ENCODE peak calls at places on chromosomes 2 and 18, in eight cellular contexts. P is mesendoderm, Z is breast epithelium, D is neural progenitor cell, Q is transverse colon, B is IMR-90, I is tibial artery, N is fibroblast of lung. K is an unnamed sample.

GRCh38 chr2:234500394-234501006 is 3.6 kb upstream of the ARL4C start:
- DNase-seq in N (peak; percentile 63), I (no peak), P (peak; percentile 72), B (peak; percentile 65), Q (peak; percentile 66), D (peak; percentile 53), Z (peak; percentile 43), K (peak; percentile 58)

GRCh38 chr18:74654637-74655036 is 57.0 kb downstream of the ZNF407 start:
- DNase-seq in B (peak; percentile 66), I (no peak), N (peak; percentile 33), D (no peak), Q (no peak), P (no peak), Z (no peak), K (no peak)

GRCh38 chr2:179377296-179377695 is 112.7 kb upstream of the SESTD1 start:
- DNase-seq in D (no peak), P (no peak), Z (no peak), B (peak; percentile 11), N (peak; percentile 47), I (no peak), Q (no peak), K (no peak)

GRCh38 chr18:26157326-26157725 is 23.7 kb downstream of the PSMA8 start:
- DNase-seq in D (no peak), P (peak; percentile 79), I (no peak), B (no peak), N (no peak), Z (no peak), Q (no peak), K (no peak)

GRCh38 chr18:29501952-29502351 is 1325.0 kb upstream of the CDH2 start:
- DNase-seq in P (no peak), N (peak; percentile 72), D (no peak), B (peak; percentile 87), Q (no peak), Z (no peak), I (no peak), K (no peak)

GRCh38 chr2:102094917-102095316 is 47.6 kb upstream of the IL1R1 start:
- DNase-seq in D (no peak), N (peak; percentile 84), I (no peak), Z (no peak), Q (peak; percentile 70), P (peak; percentile 35), B (peak; percentile 98), K (no peak)

GRCh38 chr2:7272180-7272579 is 355.0 kb downstream of the RNF144A start:
- DNase-seq in D (no peak), Z (no peak), P (no peak), Q (no peak), B (peak; percentile 4), I (no peak), N (peak; percentile 16), K (no peak)

GRCh38 chr2:9699139-9699823 is 68.5 kb upstream of the YWHAQ start:
- DNase-seq in N (peak; percentile 88), P (peak; percentile 33), B (peak; percentile 86), D (no peak), I (no peak), Z (no peak), Q (no peak), K (no peak)

GRCh38 chr2:172931256-172931894 is 144.3 kb upstream of the MAP3K20 start:
- DNase-seq in Q (no peak), P (peak; percentile 78), N (peak; percentile 88), I (no peak), B (peak; percentile 75), Z (no peak), D (peak; percentile 54), K (no peak)

GRCh38 chr2:85594715-85595377 is 699 bp upstream of the RNF181 start:
- DNase-seq in Q (no peak), B (no peak), Z (no peak), N (no peak), P (no peak), D (no peak), I (no peak), K (no peak)

GRCh38 chr2:127528487-127528886 is 2.2 kb upstream of the IWS1 start:
- DNase-seq in I (no peak), D (peak; percentile 24), B (no peak), Z (no peak), Q (no peak), P (peak; percentile 85), N (no peak), K (no peak)

GRCh38 chr2:214376631-214377624 is 33.9 kb upstream of the VWC2L start:
- DNase-seq in P (no peak), Q (no peak), I (no peak), D (no peak), N (peak; percentile 63), Z (no peak), B (peak; percentile 20), K (no peak)

GRCh38 chr2:10085852-10086148 is 5.6 kb upstream of the CYS1 start:
- DNase-seq in I (no peak), Q (no peak), Z (no peak), N (no peak), B (no peak), P (no peak), D (no peak), K (no peak)

GRCh38 chr18:6219116-6219717 is 195.5 kb downstream of the L3MBTL4 start:
- DNase-seq in B (peak; percentile 73), Q (no peak), I (no peak), D (peak; percentile 87), P (peak; percentile 83), Z (no peak), N (peak; percentile 56), K (peak; percentile 51)

GRCh38 chr2:102698369-102699111 is 63.3 kb upstream of the TMEM182 start:
- DNase-seq in D (no peak), P (no peak), Q (peak; percentile 75), N (peak; percentile 5), I (no peak), B (no peak), Z (no peak), K (no peak)

GRCh38 chr2:37656512-37657423 is 14.7 kb downstream of the CDC42EP3 start:
- DNase-seq in B (no peak), P (peak; percentile 90), Q (no peak), I (no peak), D (peak; percentile 77), N (peak; percentile 45), Z (no peak), K (no peak)

GRCh38 chr2:222897898-222898297 is 37.1 kb downstream of the ACSL3 start:
- DNase-seq in Z (no peak), Q (no peak), I (no peak), B (no peak), P (no peak), N (no peak), D (no peak), K (no peak)

GRCh38 chr2:67993329-67993728 is 69.5 kb downstream of the C1D start:
- DNase-seq in B (no peak), N (no peak), I (no peak), P (no peak), Q (no peak), D (no peak), Z (no peak), K (no peak)

GRCh38 chr18:13611058-13611615 is 115.2 kb downstream of the FAM210A start:
- DNase-seq in D (peak; percentile 51), Q (peak; percentile 45), Z (peak; percentile 60), B (peak; percentile 13), I (peak; percentile 81), N (peak; percentile 39), P (peak; percentile 71), K (no peak)

GRCh38 chr2:191030521-191031154 is 16.7 kb upstream of the STAT1 start:
- DNase-seq in D (peak; percentile 67), P (peak; percentile 68), Z (no peak), Q (no peak), B (peak; percentile 49), I (no peak), N (peak; percentile 45), K (no peak)

GRCh38 chr18:31643003-31643402 is 41.4 kb downstream of the B4GALT6 start:
- DNase-seq in N (peak; percentile 34), Z (no peak), D (no peak), P (no peak), B (peak; percentile 20), I (no peak), Q (no peak), K (no peak)

GRCh38 chr18:23200751-23201150 is 65.5 kb downstream of the CABLES1 start:
- DNase-seq in B (no peak), N (no peak), Z (no peak), P (peak; percentile 88), Q (no peak), D (peak; percentile 43), I (no peak), K (no peak)

GRCh38 chr2:76721226-76721625 is 801.0 kb downstream of the LRRTM4 start:
- DNase-seq in I (no peak), Q (no peak), P (peak; percentile 18), B (no peak), Z (no peak), N (no peak), D (no peak), K (no peak)

GRCh38 chr2:1731512-1731962 is 12.8 kb downstream of the PXDN start:
- DNase-seq in Z (no peak), I (peak; percentile 80), B (peak; percentile 86), P (no peak), N (peak; percentile 97), D (peak; percentile 38), Q (peak; percentile 7), K (no peak)
- H3K4me1 ChIP-seq in Z (peaks cover 6% of the 10 kb centered on the region), I (peaks cover 67% of the 10 kb centered on the region), B (peaks cover 39% of the 10 kb centered on the region), P (peaks cover 11% of the 10 kb centered on the region), N (peaks cover 41% of the 10 kb centered on the region), D (peaks cover 45% of the 10 kb centered on the region), Q (peaks cover 52% of the 10 kb centered on the region), K (peaks cover 4% of the 10 kb centered on the region)

GRCh38 chr18:48878471-48878870 is 72.3 kb downstream of the SMAD7 start:
- DNase-seq in I (peak; percentile 63), D (no peak), P (no peak), B (no peak), Q (no peak), N (no peak), Z (no peak), K (no peak)
- H3K4me1 ChIP-seq in I (peaks cover 32% of the 10 kb centered on the region), D (no peaks in the 10 kb centered on the region), P (peaks cover 6% of the 10 kb centered on the region), B (peaks cover 4% of the 10 kb centered on the region), Q (peaks cover under 1% of the 10 kb centered on the region), N (no peaks in the 10 kb centered on the region), Z (no peaks in the 10 kb centered on the region), K (no peaks in the 10 kb centered on the region)

GRCh38 chr2:168246483-168247340 is 683 bp downstream of the STK39 start:
- DNase-seq in N (peak; percentile 74), P (peak; percentile 79), Q (peak; percentile 82), B (peak; percentile 64), D (peak; percentile 70), Z (peak; percentile 38), I (peak; percentile 85), K (peak; percentile 77)

GRCh38 chr2:168243061-168243460 is 4.3 kb downstream of the STK39 start:
- DNase-seq in P (no peak), I (no peak), B (no peak), N (no peak), Z (no peak), D (no peak), Q (no peak), K (no peak)

GRCh38 chr2:168245074-168245825 is 2.1 kb downstream of the STK39 start:
- DNase-seq in P (no peak), B (no peak), Z (no peak), Q (no peak), D (no peak), N (peak; percentile 30), I (no peak), K (no peak)

GRCh38 chr2:168246072-168246482 is 1.3 kb downstream of the STK39 start:
- DNase-seq in N (no peak), P (peak; percentile 56), B (no peak), D (no peak), I (no peak), Q (no peak), Z (no peak), K (no peak)

GRCh38 chr2:168244318-168244717 is 3.1 kb downstream of the STK39 start:
- DNase-seq in Z (no peak), P (no peak), D (no peak), N (no peak), B (no peak), Q (peak; percentile 54), I (no peak), K (no peak)
- H3K4me1 ChIP-seq in Z (no peaks in the 10 kb centered on the region), P (peaks cover 8% of the 10 kb centered on the region), D (peaks cover 43% of the 10 kb centered on the region), N (no peaks in the 10 kb centered on the region), B (peaks cover 16% of the 10 kb centered on the region), Q (peaks cover 60% of the 10 kb centered on the region), I (peaks cover 22% of the 10 kb centered on the region), K (no peaks in the 10 kb centered on the region)

GRCh38 chr2:105778344-105778607 is 33.6 kb downstream of the NCK2 start:
- DNase-seq in D (no peak), Z (no peak), N (no peak), B (no peak), Q (no peak), I (no peak), P (no peak), K (no peak)
- H3K4me1 ChIP-seq in D (peaks cover 10% of the 10 kb centered on the region), Z (no peaks in the 10 kb centered on the region), N (peaks cover 26% of the 10 kb centered on the region), B (peaks cover 10% of the 10 kb centered on the region), Q (peaks cover 43% of the 10 kb centered on the region), I (peaks cover 42% of the 10 kb centered on the region), P (peaks cover 9% of the 10 kb centered on the region), K (no peaks in the 10 kb centered on the region)

K was measured in right lobe of liver.